ENCODE peak calls at places on chromosomes 1 and 21, in eight cellular contexts. One of them, this sample, is unnamed.

GRCh38 chr21:43697758-43698643 is 20.9 kb upstream of the PDXK start:
- DNase-seq in fibroblast of pulmonary artery: peak; percentile 34
- DNase-seq in GM04504: no peak
- DNase-seq in effector CD4-positive, alpha-beta T cell: no peak
- DNase-seq in iPS-NIHi11: no peak
- DNase-seq in activated CD8-positive, alpha-beta memory T cell treated with anti-CD3 and anti-CD28 coated beads for 1 hour: no peak
- DNase-seq in LHCN-M2: peak; percentile 21
- DNase-seq in Calu3: no peak
- DNase-seq in this sample: no peak

GRCh38 chr21:15761508-15762100 is 31.8 kb downstream of the USP25 start:
- DNase-seq in fibroblast of pulmonary artery: no peak
- DNase-seq in GM04504: no peak
- DNase-seq in effector CD4-positive, alpha-beta T cell: no peak
- DNase-seq in iPS-NIHi11: no peak
- DNase-seq in activated CD8-positive, alpha-beta memory T cell treated with anti-CD3 and anti-CD28 coated beads for 1 hour: no peak
- DNase-seq in LHCN-M2: peak; percentile 27
- DNase-seq in Calu3: peak; percentile 49
- DNase-seq in this sample: no peak

GRCh38 chr1:83796409-83796808 is 202.5 kb downstream of the TTLL7 start:
- DNase-seq in fibroblast of pulmonary artery: no peak
- DNase-seq in GM04504: peak; percentile 35
- DNase-seq in effector CD4-positive, alpha-beta T cell: no peak
- DNase-seq in iPS-NIHi11: no peak
- DNase-seq in activated CD8-positive, alpha-beta memory T cell treated with anti-CD3 and anti-CD28 coated beads for 1 hour: no peak
- DNase-seq in LHCN-M2: peak; percentile 30
- DNase-seq in Calu3: no peak
- DNase-seq in this sample: no peak

GRCh38 chr1:79726911-79727310 is 720.4 kb upstream of the ADGRL4 start:
- DNase-seq in fibroblast of pulmonary artery: no peak
- DNase-seq in GM04504: no peak
- DNase-seq in effector CD4-positive, alpha-beta T cell: no peak
- DNase-seq in iPS-NIHi11: no peak
- DNase-seq in activated CD8-positive, alpha-beta memory T cell treated with anti-CD3 and anti-CD28 coated beads for 1 hour: no peak
- DNase-seq in LHCN-M2: no peak
- DNase-seq in Calu3: no peak
- DNase-seq in this sample: no peak

GRCh38 chr1:26278835-26279597 is 870 bp upstream of the SH3BGRL3 start:
- DNase-seq in fibroblast of pulmonary artery: peak; percentile 40
- DNase-seq in GM04504: peak; percentile 58
- DNase-seq in effector CD4-positive, alpha-beta T cell: no peak
- DNase-seq in iPS-NIHi11: no peak
- DNase-seq in activated CD8-positive, alpha-beta memory T cell treated with anti-CD3 and anti-CD28 coated beads for 1 hour: no peak
- DNase-seq in LHCN-M2: peak; percentile 64
- DNase-seq in Calu3: no peak
- DNase-seq in this sample: no peak

GRCh38 chr1:229388876-229389580 is 44.9 kb downstream of the ACTA1 start:
- DNase-seq in fibroblast of pulmonary artery: peak; percentile 13
- DNase-seq in GM04504: peak; percentile 10
- DNase-seq in effector CD4-positive, alpha-beta T cell: no peak
- DNase-seq in iPS-NIHi11: no peak
- DNase-seq in activated CD8-positive, alpha-beta memory T cell treated with anti-CD3 and anti-CD28 coated beads for 1 hour: no peak
- DNase-seq in LHCN-M2: peak; percentile 64
- DNase-seq in Calu3: no peak
- DNase-seq in this sample: no peak

GRCh38 chr1:178501705-178502329 is 5.1 kb upstream of the CLEC20A start:
- DNase-seq in fibroblast of pulmonary artery: peak; percentile 76
- DNase-seq in GM04504: peak; percentile 31
- DNase-seq in effector CD4-positive, alpha-beta T cell: no peak
- DNase-seq in iPS-NIHi11: peak; percentile 89
- DNase-seq in activated CD8-positive, alpha-beta memory T cell treated with anti-CD3 and anti-CD28 coated beads for 1 hour: peak; percentile 19
- DNase-seq in LHCN-M2: peak; percentile 63
- DNase-seq in Calu3: peak; percentile 92
- DNase-seq in this sample: no peak

GRCh38 chr21:42125571-42126544 is 54.7 kb downstream of the UMODL1 start:
- DNase-seq in fibroblast of pulmonary artery: peak; percentile 43
- DNase-seq in GM04504: no peak
- DNase-seq in effector CD4-positive, alpha-beta T cell: no peak
- DNase-seq in iPS-NIHi11: peak; percentile 59
- DNase-seq in activated CD8-positive, alpha-beta memory T cell treated with anti-CD3 and anti-CD28 coated beads for 1 hour: no peak
- DNase-seq in LHCN-M2: peak; percentile 84
- DNase-seq in Calu3: no peak
- DNase-seq in this sample: no peak

GRCh38 chr1:207935166-207935583 is 24.2 kb upstream of the CD34 start:
- DNase-seq in fibroblast of pulmonary artery: no peak
- DNase-seq in GM04504: no peak
- DNase-seq in effector CD4-positive, alpha-beta T cell: no peak
- DNase-seq in iPS-NIHi11: no peak
- DNase-seq in activated CD8-positive, alpha-beta memory T cell treated with anti-CD3 and anti-CD28 coated beads for 1 hour: no peak
- DNase-seq in LHCN-M2: no peak
- DNase-seq in Calu3: peak; percentile 69
- DNase-seq in this sample: no peak

GRCh38 chr1:84996846-84997666 is at the start of gene MCOLN2:
- DNase-seq in fibroblast of pulmonary artery: peak; percentile 10
- DNase-seq in GM04504: no peak
- DNase-seq in effector CD4-positive, alpha-beta T cell: peak; percentile 23
- DNase-seq in iPS-NIHi11: peak; percentile 84
- DNase-seq in activated CD8-positive, alpha-beta memory T cell treated with anti-CD3 and anti-CD28 coated beads for 1 hour: peak; percentile 36
- DNase-seq in LHCN-M2: no peak
- DNase-seq in Calu3: peak; percentile 66
- DNase-seq in this sample: no peak

GRCh38 chr1:222926566-222926965 is 111.7 kb downstream of the DISP1 start:
- DNase-seq in fibroblast of pulmonary artery: peak; percentile 76
- DNase-seq in GM04504: peak; percentile 44
- DNase-seq in effector CD4-positive, alpha-beta T cell: no peak
- DNase-seq in iPS-NIHi11: no peak
- DNase-seq in activated CD8-positive, alpha-beta memory T cell treated with anti-CD3 and anti-CD28 coated beads for 1 hour: no peak
- DNase-seq in LHCN-M2: no peak
- DNase-seq in Calu3: no peak
- DNase-seq in this sample: no peak

GRCh38 chr1:22888320-22889075 is 84.2 kb downstream of the LACTBL1 start:
- DNase-seq in fibroblast of pulmonary artery: peak; percentile 43
- DNase-seq in GM04504: no peak
- DNase-seq in effector CD4-positive, alpha-beta T cell: no peak
- DNase-seq in iPS-NIHi11: no peak
- DNase-seq in activated CD8-positive, alpha-beta memory T cell treated with anti-CD3 and anti-CD28 coated beads for 1 hour: no peak
- DNase-seq in LHCN-M2: peak; percentile 72
- DNase-seq in Calu3: no peak
- DNase-seq in this sample: no peak

GRCh38 chr21:35202431-35202830 is 153.3 kb upstream of the RUNX1 start:
- DNase-seq in fibroblast of pulmonary artery: peak; percentile 56
- DNase-seq in GM04504: no peak
- DNase-seq in effector CD4-positive, alpha-beta T cell: no peak
- DNase-seq in iPS-NIHi11: no peak
- DNase-seq in activated CD8-positive, alpha-beta memory T cell treated with anti-CD3 and anti-CD28 coated beads for 1 hour: no peak
- DNase-seq in LHCN-M2: peak; percentile 62
- DNase-seq in Calu3: no peak
- DNase-seq in this sample: no peak

GRCh38 chr21:40732998-40733397 is 114.0 kb downstream of the DSCAM start:
- DNase-seq in fibroblast of pulmonary artery: no peak
- DNase-seq in GM04504: no peak
- DNase-seq in effector CD4-positive, alpha-beta T cell: no peak
- DNase-seq in iPS-NIHi11: no peak
- DNase-seq in activated CD8-positive, alpha-beta memory T cell treated with anti-CD3 and anti-CD28 coated beads for 1 hour: no peak
- DNase-seq in LHCN-M2: no peak
- DNase-seq in Calu3: no peak
- DNase-seq in this sample: no peak

GRCh38 chr1:192557841-192558595 is 17.6 kb upstream of the RGS1 start:
- DNase-seq in fibroblast of pulmonary artery: no peak
- DNase-seq in GM04504: no peak
- DNase-seq in effector CD4-positive, alpha-beta T cell: no peak
- DNase-seq in iPS-NIHi11: no peak
- DNase-seq in activated CD8-positive, alpha-beta memory T cell treated with anti-CD3 and anti-CD28 coated beads for 1 hour: no peak
- DNase-seq in LHCN-M2: peak; percentile 70
- DNase-seq in Calu3: no peak
- DNase-seq in this sample: no peak

GRCh38 chr1:111990026-111990877 is 784 bp upstream of the KCND3 start:
- DNase-seq in fibroblast of pulmonary artery: no peak
- DNase-seq in GM04504: no peak
- DNase-seq in effector CD4-positive, alpha-beta T cell: no peak
- DNase-seq in iPS-NIHi11: peak; percentile 56
- DNase-seq in activated CD8-positive, alpha-beta memory T cell treated with anti-CD3 and anti-CD28 coated beads for 1 hour: no peak
- DNase-seq in LHCN-M2: peak; percentile 1
- DNase-seq in Calu3: peak; percentile 2
- DNase-seq in this sample: no peak

GRCh38 chr1:198168180-198168579 is 11.4 kb downstream of the NEK7 start:
- DNase-seq in fibroblast of pulmonary artery: peak; percentile 56
- DNase-seq in GM04504: no peak
- DNase-seq in effector CD4-positive, alpha-beta T cell: no peak
- DNase-seq in iPS-NIHi11: no peak
- DNase-seq in activated CD8-positive, alpha-beta memory T cell treated with anti-CD3 and anti-CD28 coated beads for 1 hour: no peak
- DNase-seq in LHCN-M2: peak; percentile 62
- DNase-seq in Calu3: no peak
- DNase-seq in this sample: no peak

GRCh38 chr1:240474133-240474614 is 137.8 kb downstream of the GREM2 start:
- DNase-seq in fibroblast of pulmonary artery: peak; percentile 92
- DNase-seq in GM04504: no peak
- DNase-seq in effector CD4-positive, alpha-beta T cell: no peak
- DNase-seq in iPS-NIHi11: no peak
- DNase-seq in activated CD8-positive, alpha-beta memory T cell treated with anti-CD3 and anti-CD28 coated beads for 1 hour: no peak
- DNase-seq in LHCN-M2: peak; percentile 65
- DNase-seq in Calu3: peak; percentile 16
- DNase-seq in this sample: no peak

GRCh38 chr1:171841931-171842723 is 829 bp downstream of the DNM3 start:
- DNase-seq in fibroblast of pulmonary artery: no peak
- DNase-seq in GM04504: no peak
- DNase-seq in effector CD4-positive, alpha-beta T cell: peak; percentile 2
- DNase-seq in iPS-NIHi11: peak; percentile 41
- DNase-seq in activated CD8-positive, alpha-beta memory T cell treated with anti-CD3 and anti-CD28 coated beads for 1 hour: no peak
- DNase-seq in LHCN-M2: no peak
- DNase-seq in Calu3: peak; percentile 6
- DNase-seq in this sample: no peak

GRCh38 chr1:180167021-180167701 is 12.5 kb downstream of the QSOX1 start:
- DNase-seq in fibroblast of pulmonary artery: peak; percentile 38
- DNase-seq in GM04504: no peak
- DNase-seq in effector CD4-positive, alpha-beta T cell: no peak
- DNase-seq in iPS-NIHi11: no peak
- DNase-seq in activated CD8-positive, alpha-beta memory T cell treated with anti-CD3 and anti-CD28 coated beads for 1 hour: no peak
- DNase-seq in LHCN-M2: no peak
- DNase-seq in Calu3: no peak
- DNase-seq in this sample: peak; percentile 74

GRCh38 chr1:176560681-176561080 is 97.7 kb downstream of the PAPPA2 start:
- DNase-seq in fibroblast of pulmonary artery: no peak
- DNase-seq in GM04504: peak; percentile 7
- DNase-seq in effector CD4-positive, alpha-beta T cell: no peak
- DNase-seq in iPS-NIHi11: no peak
- DNase-seq in activated CD8-positive, alpha-beta memory T cell treated with anti-CD3 and anti-CD28 coated beads for 1 hour: no peak
- DNase-seq in LHCN-M2: no peak
- DNase-seq in Calu3: no peak
- DNase-seq in this sample: no peak

GRCh38 chr1:212951058-212951923 is 950 bp downstream of the VASH2 start:
- DNase-seq in fibroblast of pulmonary artery: no peak
- DNase-seq in GM04504: no peak
- DNase-seq in effector CD4-positive, alpha-beta T cell: no peak
- DNase-seq in iPS-NIHi11: peak; percentile 49
- DNase-seq in activated CD8-positive, alpha-beta memory T cell treated with anti-CD3 and anti-CD28 coated beads for 1 hour: no peak
- DNase-seq in LHCN-M2: no peak
- DNase-seq in Calu3: no peak
- DNase-seq in this sample: peak; percentile 41

GRCh38 chr1:206658264-206658980 is 23.1 kb downstream of the DYRK3 start:
- DNase-seq in fibroblast of pulmonary artery: no peak
- DNase-seq in GM04504: no peak
- DNase-seq in effector CD4-positive, alpha-beta T cell: no peak
- DNase-seq in iPS-NIHi11: peak; percentile 87
- DNase-seq in activated CD8-positive, alpha-beta memory T cell treated with anti-CD3 and anti-CD28 coated beads for 1 hour: peak; percentile 38
- DNase-seq in LHCN-M2: peak; percentile 54
- DNase-seq in Calu3: peak; percentile 30
- DNase-seq in this sample: no peak

GRCh38 chr1:55484173-55484572 is 269.0 kb upstream of the USP24 start:
- DNase-seq in fibroblast of pulmonary artery: no peak
- DNase-seq in GM04504: no peak
- DNase-seq in effector CD4-positive, alpha-beta T cell: no peak
- DNase-seq in iPS-NIHi11: no peak
- DNase-seq in activated CD8-positive, alpha-beta memory T cell treated with anti-CD3 and anti-CD28 coated beads for 1 hour: no peak
- DNase-seq in LHCN-M2: no peak
- DNase-seq in Calu3: no peak
- DNase-seq in this sample: no peak

GRCh38 chr1:186532481-186532880 is 71.6 kb upstream of the PDC start:
- DNase-seq in fibroblast of pulmonary artery: no peak
- DNase-seq in GM04504: no peak
- DNase-seq in effector CD4-positive, alpha-beta T cell: no peak
- DNase-seq in iPS-NIHi11: no peak
- DNase-seq in activated CD8-positive, alpha-beta memory T cell treated with anti-CD3 and anti-CD28 coated beads for 1 hour: no peak
- DNase-seq in LHCN-M2: no peak
- DNase-seq in Calu3: no peak
- DNase-seq in this sample: no peak

GRCh38 chr1:66251521-66251920 is 282.4 kb upstream of the SGIP1 start:
- DNase-seq in fibroblast of pulmonary artery: no peak
- DNase-seq in GM04504: no peak
- DNase-seq in effector CD4-positive, alpha-beta T cell: no peak
- DNase-seq in iPS-NIHi11: no peak
- DNase-seq in activated CD8-positive, alpha-beta memory T cell treated with anti-CD3 and anti-CD28 coated beads for 1 hour: no peak
- DNase-seq in LHCN-M2: peak; percentile 69
- DNase-seq in Calu3: no peak
- DNase-seq in this sample: no peak

GRCh38 chr1:1420654-1421134 is 382 bp downstream of the ANKRD65 start:
- DNase-seq in fibroblast of pulmonary artery: no peak
- DNase-seq in GM04504: no peak
- DNase-seq in effector CD4-positive, alpha-beta T cell: no peak
- DNase-seq in iPS-NIHi11: no peak
- DNase-seq in activated CD8-positive, alpha-beta memory T cell treated with anti-CD3 and anti-CD28 coated beads for 1 hour: no peak
- DNase-seq in LHCN-M2: no peak
- DNase-seq in Calu3: no peak
- DNase-seq in this sample: no peak

GRCh38 chr21:39904457-39904856 is 37.2 kb downstream of the PCP4 start:
- DNase-seq in fibroblast of pulmonary artery: no peak
- DNase-seq in GM04504: no peak
- DNase-seq in effector CD4-positive, alpha-beta T cell: no peak
- DNase-seq in iPS-NIHi11: no peak
- DNase-seq in activated CD8-positive, alpha-beta memory T cell treated with anti-CD3 and anti-CD28 coated beads for 1 hour: no peak
- DNase-seq in LHCN-M2: no peak
- DNase-seq in Calu3: no peak
- DNase-seq in this sample: no peak

GRCh38 chr1:41935226-41935625 is 16.5 kb upstream of the HIVEP3 start:
- DNase-seq in fibroblast of pulmonary artery: peak; percentile 69
- DNase-seq in GM04504: peak; percentile 70
- DNase-seq in effector CD4-positive, alpha-beta T cell: no peak
- DNase-seq in iPS-NIHi11: no peak
- DNase-seq in activated CD8-positive, alpha-beta memory T cell treated with anti-CD3 and anti-CD28 coated beads for 1 hour: no peak
- DNase-seq in LHCN-M2: no peak
- DNase-seq in Calu3: no peak
- DNase-seq in this sample: no peak

GRCh38 chr1:100896481-100896982 is 642 bp downstream of the SLC30A7 start:
- DNase-seq in fibroblast of pulmonary artery: peak; percentile 62
- DNase-seq in GM04504: peak; percentile 29
- DNase-seq in effector CD4-positive, alpha-beta T cell: peak; percentile 60
- DNase-seq in iPS-NIHi11: peak; percentile 26
- DNase-seq in activated CD8-positive, alpha-beta memory T cell treated with anti-CD3 and anti-CD28 coated beads for 1 hour: peak; percentile 7
- DNase-seq in LHCN-M2: peak; percentile 55
- DNase-seq in Calu3: peak; percentile 28
- DNase-seq in this sample: no peak